ENCODE peak calls at places on chromosomes 3 and 15, in six cellular contexts. I, H, S, A, W and X are unnamed samples.

GRCh38 chr3:138389144-138389601 is 40.8 kb downstream of the MRAS start:
- DNase-seq in I (no peak), H (no peak), S (no peak), A (no peak), W (no peak), X (no peak)

GRCh38 chr3:15731024-15731423 is 66.8 kb downstream of the ANKRD28 start:
- DNase-seq in I (no peak), H (no peak), S (no peak), A (no peak), W (no peak), X (no peak)

GRCh38 chr3:13346481-13347389 is 73.4 kb downstream of the NUP210 start:
- DNase-seq in I (no peak), H (peak; percentile 55), S (peak; percentile 33), A (no peak), W (peak; percentile 32), X (no peak)

GRCh38 chr15:39736646-39737550 is 45.7 kb downstream of the FSIP1 start:
- DNase-seq in I (no peak), H (no peak), S (no peak), A (no peak), W (no peak), X (no peak)

GRCh38 chr3:25897019-25897418 is 107.1 kb downstream of the OXSM start:
- DNase-seq in I (peak; percentile 71), H (no peak), S (no peak), A (no peak), W (no peak), X (peak; percentile 42)

GRCh38 chr3:122310361-122310760 is 14.7 kb upstream of the CSTA start:
- DNase-seq in I (no peak), H (no peak), S (no peak), A (no peak), W (no peak), X (no peak)

GRCh38 chr15:99442268-99442897 is 123.4 kb upstream of the MEF2A start:
- DNase-seq in I (no peak), H (no peak), S (peak; percentile 62), A (peak; percentile 78), W (peak; percentile 97), X (no peak)

GRCh38 chr3:126732281-126733060 is 28.4 kb downstream of the CHCHD6 start:
- DNase-seq in I (no peak), H (no peak), S (no peak), A (no peak), W (no peak), X (no peak)

GRCh38 chr3:24264748-24265158 is 229.9 kb downstream of the THRB start:
- DNase-seq in I (peak; percentile 55), H (no peak), S (no peak), A (no peak), W (no peak), X (peak; percentile 8)

GRCh38 chr3:49244589-49245205 is 32.3 kb downstream of the C3orf62 start:
- DNase-seq in I (peak; percentile 13), H (no peak), S (no peak), A (no peak), W (no peak), X (no peak)

GRCh38 chr3:141981084-141981483 is 104.6 kb downstream of the ATP1B3 start:
- DNase-seq in I (no peak), H (no peak), S (no peak), A (no peak), W (no peak), X (no peak)

GRCh38 chr15:76330281-76330680 is 6.3 kb upstream of the ISL2 start:
- DNase-seq in I (no peak), H (no peak), S (peak; percentile 52), A (no peak), W (no peak), X (no peak)

GRCh38 chr3:96012941-96013340 is 801.5 kb upstream of the EPHA6 start:
- DNase-seq in I (no peak), H (no peak), S (no peak), A (no peak), W (no peak), X (no peak)

GRCh38 chr3:46663611-46664135 is 29.8 kb downstream of the ALS2CL start:
- DNase-seq in I (peak; percentile 18), H (no peak), S (no peak), A (no peak), W (no peak), X (no peak)

GRCh38 chr3:160185711-160186110 is 39.5 kb upstream of the C3orf80 start:
- DNase-seq in I (no peak), H (no peak), S (no peak), A (no peak), W (no peak), X (no peak)

GRCh38 chr15:38612159-38612863 is 47.7 kb upstream of the RASGRP1 start:
- DNase-seq in I (no peak), H (no peak), S (no peak), A (no peak), W (no peak), X (no peak)

GRCh38 chr3:71583569-71584215 is at the start of gene FOXP1:
- DNase-seq in I (peak; percentile 81), H (peak; percentile 41), S (peak; percentile 85), A (no peak), W (peak; percentile 51), X (peak; percentile 12)

GRCh38 chr3:114231616-114232015 is 5.8 kb downstream of the ZNF80 start:
- DNase-seq in I (no peak), H (no peak), S (no peak), A (no peak), W (no peak), X (no peak)

GRCh38 chr15:40266828-40267304 is 16.0 kb downstream of the ANKRD63 start:
- DNase-seq in I (no peak), H (no peak), S (no peak), A (peak; percentile 88), W (peak; percentile 96), X (no peak)

GRCh38 chr3:56758539-56758981 is 43.2 kb downstream of the ARHGEF3 start:
- DNase-seq in I (no peak), H (peak; percentile 17), S (no peak), A (peak; percentile 92), W (peak; percentile 95), X (peak; percentile 65)

GRCh38 chr3:106261915-106262683 is 393.3 kb upstream of the CBLB start:
- DNase-seq in I (no peak), H (no peak), S (no peak), A (peak; percentile 46), W (no peak), X (no peak)

GRCh38 chr3:128524374-128525299 is 31.6 kb upstream of the GATA2 start:
- DNase-seq in I (no peak), H (no peak), S (no peak), A (no peak), W (no peak), X (no peak)

GRCh38 chr3:60998855-60999254 is 252.4 kb downstream of the FHIT start:
- DNase-seq in I (no peak), H (no peak), S (no peak), A (no peak), W (no peak), X (no peak)

GRCh38 chr3:61858054-61858453 is 296.7 kb downstream of the PTPRG start:
- DNase-seq in I (no peak), H (no peak), S (no peak), A (peak; percentile 26), W (no peak), X (no peak)

GRCh38 chr3:113103588-113103987 is 107.8 kb upstream of the BOC start:
- DNase-seq in I (no peak), H (no peak), S (no peak), A (no peak), W (no peak), X (no peak)

GRCh38 chr3:35685153-35685552 is 45.8 kb downstream of the ARPP21 start:
- DNase-seq in I (no peak), H (no peak), S (no peak), A (no peak), W (no peak), X (no peak)

GRCh38 chr15:93037341-93038063 is 51.5 kb downstream of the RGMA start:
- DNase-seq in I (no peak), H (no peak), S (peak; percentile 53), A (peak; percentile 24), W (peak; percentile 17), X (no peak)

GRCh38 chr15:39756806-39757522 is 25.7 kb downstream of the FSIP1 start:
- DNase-seq in I (peak; percentile 69), H (no peak), S (no peak), A (peak; percentile 43), W (peak; percentile 57), X (peak; percentile 10)

GRCh38 chr15:38072007-38072506 is 137.6 kb downstream of the TMCO5A start:
- DNase-seq in I (no peak), H (no peak), S (no peak), A (no peak), W (no peak), X (no peak)

GRCh38 chr15:64356443-64357040 is 569 bp upstream of the CSNK1G1 start:
- DNase-seq in I (no peak), H (no peak), S (no peak), A (peak; percentile 70), W (peak; percentile 78), X (no peak)
- TF ChIP-seq CTCF in I (peak; percentile 42), H (peak; percentile 43), S (no peak), A (no peak), W (peak; percentile 50), X (peak; percentile 25)

DNA sequence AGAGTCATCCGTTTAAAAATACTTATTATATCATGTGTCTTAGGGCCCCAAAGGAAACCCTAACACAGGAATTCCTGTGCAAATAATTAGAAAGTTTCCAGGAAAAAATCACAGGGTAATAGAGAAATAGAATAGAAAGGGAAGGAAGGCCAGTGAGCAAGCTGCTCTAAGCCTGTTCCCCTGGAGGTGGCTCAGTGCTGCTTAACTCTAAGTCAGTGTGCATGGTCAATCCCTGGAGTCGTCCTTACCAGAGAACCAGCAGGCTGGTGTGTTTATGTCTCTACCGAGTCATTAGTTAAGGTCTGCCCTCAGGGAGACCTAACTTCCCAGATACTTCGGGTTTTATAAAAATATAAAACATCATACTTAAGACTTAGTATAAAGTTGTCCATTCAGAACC is 21.0 kb upstream of the MCF2L2 start:
- DNase-seq in I (peak; percentile 16), H (no peak), S (no peak), A (no peak), W (no peak), X (no peak)
- H3K4me3 ChIP-seq in I (no peak overlapping the region), H (no peak overlapping the region), S (no peak overlapping the region), A (no peak overlapping the region), W (no peak overlapping the region), X (no peak overlapping the region)

GRCh38 chr15:64836023-64836536 is 5.6 kb upstream of the PLEKHO2 start:
- DNase-seq in I (no peak), H (no peak), S (no peak), A (no peak), W (no peak), X (no peak)
- TF ChIP-seq CTCF in I (no peak), H (no peak), S (no peak), A (no peak), W (no peak), X (no peak)

GRCh38 chr15:84752195-84752594 is 3.8 kb downstream of the ZNF592 start:
- DNase-seq in I (no peak), H (no peak), S (no peak), A (no peak), W (no peak), X (no peak)

GRCh38 chr15:84748274-84749110 is at the start of gene ZNF592:
- DNase-seq in I (peak; percentile 84), H (peak; percentile 74), S (peak; percentile 93), A (no peak), W (no peak), X (no peak)

GRCh38 chr15:84752700-84753099 is 4.3 kb downstream of the ZNF592 start:
- DNase-seq in I (no peak), H (no peak), S (no peak), A (no peak), W (no peak), X (no peak)

GRCh38 chr15:84749111-84749991 is 959 bp downstream of the ZNF592 start:
- DNase-seq in I (peak; percentile 67), H (peak; percentile 25), S (peak; percentile 62), A (no peak), W (no peak), X (no peak)

GRCh38 chr15:84750583-84751092 is 2.2 kb downstream of the ZNF592 start:
- DNase-seq in I (peak; percentile 75), H (no peak), S (no peak), A (no peak), W (no peak), X (no peak)
- H3K4me3 ChIP-seq in I (peak overlapping the region; percentile 95), H (no peak overlapping the region), S (no peak overlapping the region), A (peak overlapping the region; percentile 15), W (no peak overlapping the region), X (peak overlapping the region; percentile 91)